ENCODE peak calls at places on chromosomes 4 and X, in four cellular contexts. L is CD14-positive monocyte; X is AG08395; B is CD4-positive, CD25-positive, alpha-beta regulatory T cell. Q is an unnamed sample.

GRCh38 chr4:110959041-110959643 is 336.3 kb upstream of the PITX2 start:
- DNase-seq in L (no peak), X (no peak), B (no peak), Q (no peak)

GRCh38 chrX:119478504-119478903 is 10.3 kb downstream of the SLC25A5 start:
- DNase-seq in B (no peak), L (no peak), X (no peak), Q (no peak)

GRCh38 chrX:53261573-53261972 is 19.8 kb downstream of the IQSEC2 start:
- DNase-seq in X (no peak), L (no peak), B (no peak), Q (peak)

GRCh38 chrX:3461824-3462508 is 115.5 kb upstream of the MXRA5 start:
- DNase-seq in L (no peak), B (no peak), X (no peak), Q (no peak)

GRCh38 chrX:14802943-14803710 is 69.7 kb downstream of the FANCB start:
- DNase-seq in B (no peak), X (peak), L (no peak), Q (no peak)

GRCh38 chrX:95889279-95889678 is 795.4 kb upstream of the DIAPH2 start:
- DNase-seq in B (no peak), X (no peak), L (no peak), Q (no peak)

GRCh38 chr4:98181815-98182214 is 38.5 kb upstream of the STPG2 start:
- DNase-seq in X (no peak), L (no peak), B (no peak), Q (no peak)

GRCh38 chrX:119573840-119574393 is 446 bp upstream of the UBE2A start:
- DNase-seq in B (no peak), L (no peak), X (peak), Q (no peak)

GRCh38 chrX:94831364-94831763 is 1157.4 kb downstream of the FAM133A start:
- DNase-seq in X (peak), B (no peak), L (no peak), Q (no peak)

GRCh38 chr4:142405021-142405991 is 440.8 kb downstream of the INPP4B start:
- DNase-seq in B (peak), L (peak), X (peak), Q (peak)

Q was measured in naive thymus-derived CD4-positive, alpha-beta T cell.